ENCODE peak calls at places on chromosome 13, in ten cellular contexts. T is tibial nerve, K is PC-3, M is neural progenitor cell, L is right lobe of liver, G is foreskin fibroblast, X is BE2C, E is LNCaP clone FGC, H is retinal pigment epithelial cell, O is fibroblast of mammary gland. F is an unnamed sample.

GRCh38 chr13:110772091-110772984 is 58.8 kb downstream of the ING1 start:
- DNase-seq in T (no peak), K (no peak), M (no peak), L (no peak), G (no peak), X (no peak), E (no peak), H (no peak), O (no peak), F (no peak)

GRCh38 chr13:27607125-27607524 is 13.2 kb downstream of the LNX2 start:
- DNase-seq in T (no peak), K (peak), M (no peak), L (no peak), G (peak), X (no peak), E (no peak), H (peak), O (peak), F (peak)

GRCh38 chr13:51786425-51787010 is 17.4 kb downstream of the DHRS12 start:
- DNase-seq in T (no peak), K (no peak), M (no peak), L (no peak), G (no peak), X (peak), E (no peak), H (no peak), O (no peak), F (no peak)

GRCh38 chr13:54387607-54388006 is 1359.0 kb downstream of the OLFM4 start:
- DNase-seq in T (no peak), K (no peak), M (no peak), L (no peak), G (no peak), X (no peak), E (no peak), H (no peak), O (no peak), F (no peak)

GRCh38 chr13:70183041-70183440 is 74.8 kb upstream of the KLHL1 start:
- DNase-seq in T (no peak), K (peak), M (no peak), L (no peak), G (no peak), X (no peak), E (no peak), H (peak), O (no peak), F (no peak)

GRCh38 chr13:59873856-59874255 is 289.9 kb downstream of the DIAPH3 start:
- DNase-seq in T (no peak), K (no peak), M (no peak), L (no peak), G (no peak), X (no peak), E (no peak), H (no peak), O (no peak), F (no peak)

GRCh38 chr13:112968910-112969691 is at the start of gene MCF2L:
- DNase-seq in T (no peak), K (peak), M (peak), L (peak), G (peak), X (no peak), E (no peak), H (peak), O (peak), F (no peak)

GRCh38 chr13:71912524-71912923 is 45.5 kb upstream of the DACH1 start:
- DNase-seq in T (no peak), K (peak), M (no peak), L (no peak), G (no peak), X (no peak), E (no peak), H (no peak), O (no peak), F (no peak)

GRCh38 chr13:44058586-44059238 is 179.0 kb downstream of the LACC1 start:
- DNase-seq in T (no peak), K (no peak), M (no peak), L (no peak), G (peak), X (no peak), E (no peak), H (no peak), O (no peak), F (no peak)

GRCh38 chr13:105139380-105140285 is 1395.8 kb downstream of the EFNB2 start:
- DNase-seq in T (peak), K (no peak), M (no peak), L (peak), G (no peak), X (no peak), E (no peak), H (no peak), O (peak), F (no peak)

GRCh38 chr13:41222259-41222852 is 28.0 kb upstream of the KBTBD7 start:
- DNase-seq in T (peak), K (peak), M (peak), L (no peak), G (peak), X (peak), E (peak), H (no peak), O (peak), F (no peak)

GRCh38 chr13:44474122-44474910 is 100.7 kb downstream of the SERP2 start:
- DNase-seq in T (no peak), K (peak), M (no peak), L (no peak), G (no peak), X (no peak), E (no peak), H (no peak), O (peak), F (no peak)

GRCh38 chr13:31000889-31001288 is 68.4 kb downstream of the TEX26 start:
- DNase-seq in T (no peak), K (no peak), M (no peak), L (no peak), G (no peak), X (no peak), E (no peak), H (no peak), O (no peak), F (no peak)

GRCh38 chr13:28161370-28161769 is 23.0 kb downstream of the PAN3 start:
- DNase-seq in T (no peak), K (no peak), M (peak), L (no peak), G (peak), X (no peak), E (no peak), H (no peak), O (peak), F (no peak)

GRCh38 chr13:40963927-40964326 is 55.2 kb downstream of the ELF1 start:
- DNase-seq in T (no peak), K (peak), M (no peak), L (no peak), G (peak), X (no peak), E (no peak), H (no peak), O (peak), F (no peak)

GRCh38 chr13:87677334-87678234 is 6.4 kb downstream of the SLITRK5 start:
- DNase-seq in T (no peak), K (peak), M (peak), L (peak), G (no peak), X (peak), E (no peak), H (no peak), O (no peak), F (no peak)

GRCh38 chr13:105220063-105220462 is 1315.4 kb downstream of the EFNB2 start:
- DNase-seq in T (no peak), K (no peak), M (no peak), L (no peak), G (peak), X (no peak), E (no peak), H (no peak), O (peak), F (no peak)

GRCh38 chr13:91601807-91602206 is 203.4 kb downstream of the GPC5 start:
- DNase-seq in T (no peak), K (no peak), M (no peak), L (no peak), G (no peak), X (no peak), E (no peak), H (no peak), O (no peak), F (no peak)

GRCh38 chr13:61383101-61383500 is 32.5 kb downstream of the PCDH20 start:
- DNase-seq in T (no peak), K (no peak), M (no peak), L (no peak), G (no peak), X (no peak), E (no peak), H (no peak), O (no peak), F (no peak)

GRCh38 chr13:70203661-70204229 is 95.5 kb upstream of the KLHL1 start:
- DNase-seq in T (no peak), K (peak), M (peak), L (no peak), G (peak), X (peak), E (no peak), H (no peak), O (peak), F (no peak)

GRCh38 chr13:35005051-35005450 is 63.0 kb downstream of the NBEA start:
- DNase-seq in T (no peak), K (no peak), M (no peak), L (no peak), G (no peak), X (no peak), E (no peak), H (no peak), O (no peak), F (no peak)

GRCh38 chr13:45621950-45622349 is 6.4 kb upstream of the ERICH6B start:
- DNase-seq in T (no peak), K (no peak), M (peak), L (no peak), G (no peak), X (no peak), E (no peak), H (no peak), O (no peak), F (no peak)

GRCh38 chr13:82356667-82357066 is 1525.6 kb downstream of the SLITRK1 start:
- DNase-seq in T (no peak), K (peak), M (peak), L (no peak), G (peak), X (no peak), E (no peak), H (no peak), O (peak), F (no peak)

GRCh38 chr13:24650157-24650556 is 30.1 kb upstream of the ATP12A start:
- DNase-seq in T (no peak), K (no peak), M (no peak), L (no peak), G (peak), X (no peak), E (no peak), H (no peak), O (peak), F (no peak)

GRCh38 chr13:61766667-61767058 is 351.0 kb upstream of the PCDH20 start:
- DNase-seq in T (no peak), K (no peak), M (no peak), L (no peak), G (no peak), X (no peak), E (no peak), H (no peak), O (no peak), F (no peak)

GRCh38 chr13:36453518-36453917 is 21.2 kb downstream of the CCNA1 start:
- DNase-seq in T (no peak), K (peak), M (peak), L (no peak), G (peak), X (no peak), E (no peak), H (no peak), O (peak), F (no peak)

GRCh38 chr13:66558511-66558910 is 671.6 kb downstream of the PCDH9 start:
- DNase-seq in T (no peak), K (no peak), M (peak), L (no peak), G (peak), X (no peak), E (no peak), H (peak), O (peak), F (peak)

GRCh38 chr13:110327036-110327790 is 20.1 kb downstream of the COL4A2 start:
- DNase-seq in T (no peak), K (no peak), M (peak), L (no peak), G (peak), X (no peak), E (no peak), H (no peak), O (no peak), F (no peak)

GRCh38 chr13:101218484-101218883 is 197.8 kb downstream of the NALCN start:
- DNase-seq in T (no peak), K (peak), M (no peak), L (no peak), G (peak), X (no peak), E (no peak), H (no peak), O (peak), F (no peak)

GRCh38 chr13:32530841-32531253 is 7.7 kb downstream of the N4BP2L2 start:
- DNase-seq in T (peak), K (no peak), M (no peak), L (no peak), G (peak), X (no peak), E (no peak), H (no peak), O (peak), F (peak)

GRCh38 chr13:110103479-110103878 is 203.5 kb downstream of the COL4A1 start:
- DNase-seq in T (no peak), K (peak), M (no peak), L (no peak), G (peak), X (no peak), E (no peak), H (no peak), O (peak), F (no peak)

GRCh38 chr13:60583196-60583908 is 186.3 kb downstream of the TDRD3 start:
- DNase-seq in T (peak), K (no peak), M (peak), L (no peak), G (peak), X (no peak), E (no peak), H (no peak), O (peak), F (peak)

GRCh38 chr13:30576528-30576927 is 41.2 kb upstream of the USPL1 start:
- DNase-seq in T (peak), K (peak), M (no peak), L (peak), G (peak), X (peak), E (no peak), H (no peak), O (peak), F (no peak)

GRCh38 chr13:31951215-31951678 is 80.3 kb upstream of the FRY start:
- DNase-seq in T (peak), K (peak), M (no peak), L (peak), G (peak), X (no peak), E (no peak), H (no peak), O (peak), F (no peak)

GRCh38 chr13:32947886-32948285 is 68.3 kb upstream of the KL start:
- DNase-seq in T (no peak), K (no peak), M (peak), L (no peak), G (no peak), X (peak), E (no peak), H (no peak), O (no peak), F (no peak)

GRCh38 chr13:89688908-89689307 is 1658.6 kb upstream of the MIR17HG start:
- DNase-seq in T (no peak), K (no peak), M (peak), L (no peak), G (no peak), X (no peak), E (no peak), H (peak), O (no peak), F (no peak)

GRCh38 chr13:97109841-97110492 is 112.2 kb upstream of the MBNL2 start:
- DNase-seq in T (peak), K (peak), M (peak), L (peak), G (peak), X (peak), E (peak), H (peak), O (peak), F (peak)
- H3K4me3 ChIP-seq in T (no peak), K (no peak), M (no peak), L (no peak), G (no peak), X (peak), E (no peak), H (peak), O (peak), F (peak)

GRCh38 chr13:99033814-99034213 is 56.0 kb upstream of the DOCK9 start:
- DNase-seq in T (no peak), K (peak), M (peak), L (no peak), G (peak), X (no peak), E (no peak), H (no peak), O (peak), F (no peak)
- TF ChIP-seq CTCF in T (peak), K (peak), M (peak), L (peak), G (peak), X (peak), E (peak), H (peak), O (peak), F (peak)

DNA sequence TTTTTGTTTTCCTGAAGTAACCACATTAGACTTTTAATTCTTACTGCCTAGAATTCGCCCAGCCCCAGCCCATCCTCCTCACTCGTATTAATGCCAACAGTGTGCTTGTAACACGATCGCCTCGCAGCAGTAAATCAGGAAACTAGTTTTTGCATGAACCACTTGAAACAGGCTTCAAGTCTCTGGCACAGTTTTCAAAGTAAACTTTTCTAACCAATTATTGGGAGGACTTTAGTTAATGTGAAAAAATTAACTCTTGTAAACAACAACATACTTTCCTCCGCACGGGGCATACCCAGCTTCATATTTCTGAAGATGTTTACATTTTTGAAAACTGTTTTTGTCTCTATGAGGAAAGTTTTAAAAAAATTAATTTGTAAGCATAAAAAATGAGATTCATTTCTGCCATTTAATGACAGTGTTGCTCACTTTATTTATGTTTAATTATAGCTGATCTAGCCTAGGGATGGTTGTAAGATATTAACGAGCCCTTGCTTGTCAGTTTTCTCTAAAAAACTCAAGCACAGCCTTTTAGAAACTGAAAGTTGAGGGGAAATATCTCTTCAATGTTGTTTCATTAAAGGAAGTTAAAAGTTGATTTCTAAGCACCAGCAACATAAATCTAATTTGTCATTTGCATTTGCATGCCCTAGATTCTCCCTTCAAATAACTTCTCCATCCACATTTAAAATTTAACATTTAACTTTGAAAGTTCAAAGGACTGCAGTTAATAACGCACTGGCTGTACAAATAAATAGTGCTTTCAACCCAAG is 39.4 kb downstream of the TNFRSF19 start:
- DNase-seq in T (peak), K (peak), M (no peak), L (no peak), G (peak), X (no peak), E (peak), H (no peak), O (peak), F (no peak)
- H3K4me3 ChIP-seq in T (peak), K (peak), M (no peak), L (no peak), G (peak), X (no peak), E (no peak), H (no peak), O (no peak), F (peak)

GRCh38 chr13:114115191-114115671 is 17.2 kb downstream of the RASA3 start:
- DNase-seq in T (no peak), K (peak), M (no peak), L (peak), G (peak), X (peak), E (no peak), H (no peak), O (peak), F (no peak)
- TF ChIP-seq CTCF in T (no peak), K (peak), M (no peak), L (no peak), G (no peak), X (no peak), E (no peak), H (peak), O (no peak), F (peak)

GRCh38 chr13:80604094-80604493 is 263.2 kb upstream of the SPRY2 start:
- DNase-seq in T (peak), K (peak), M (peak), L (no peak), G (peak), X (no peak), E (no peak), H (no peak), O (peak), F (no peak)
- H3K4me3 ChIP-seq in T (no peak), K (no peak), M (no peak), L (no peak), G (no peak), X (no peak), E (no peak), H (no peak), O (no peak), F (no peak)

GRCh38 chr13:74479124-74479523 is 344.9 kb upstream of the KLF12 start:
- DNase-seq in T (no peak), K (no peak), M (no peak), L (no peak), G (no peak), X (no peak), E (no peak), H (no peak), O (no peak), F (no peak)
- TF ChIP-seq CTCF in T (no peak), K (no peak), M (no peak), L (no peak), G (no peak), X (no peak), E (no peak), H (no peak), O (no peak), F (no peak)